ENCODE peak calls at places on chromosomes 12 and 14, in eight cellular contexts. B, Q, L, K, Y, I, U and G are unnamed samples.

GRCh38 chr14:23590198-23590597 is 11.6 kb upstream of the JPH4 start:
- DNase-seq in B (no peak), Q (no peak), L (no peak), K (no peak), Y (no peak), I (no peak), U (no peak), G (no peak)

GRCh38 chr12:116879509-116880212 is 1.6 kb downstream of the HRK start:
- DNase-seq in B (no peak), Q (no peak), L (peak; percentile 41), K (no peak), Y (no peak), I (no peak), U (no peak), G (no peak)

GRCh38 chr12:80400591-80400991 is 43.4 kb upstream of the PTPRQ start:
- DNase-seq in B (no peak), Q (no peak), L (peak; percentile 16), K (no peak), Y (no peak), I (no peak), U (no peak), G (no peak)

GRCh38 chr14:60753264-60754126 is 18.9 kb downstream of the MNAT1 start:
- DNase-seq in B (no peak), Q (no peak), L (no peak), K (no peak), Y (no peak), I (peak; percentile 25), U (no peak), G (no peak)

GRCh38 chr12:26271024-26271423 is 75.7 kb downstream of the SSPN start:
- DNase-seq in B (no peak), Q (no peak), L (no peak), K (no peak), Y (peak; percentile 8), I (no peak), U (no peak), G (no peak)

GRCh38 chr14:69093551-69094421 is 59.1 kb downstream of the DCAF5 start:
- DNase-seq in B (no peak), Q (peak; percentile 18), L (no peak), K (no peak), Y (peak; percentile 68), I (no peak), U (no peak), G (peak; percentile 66)

GRCh38 chr12:124665516-124665915 is 98.1 kb upstream of the NCOR2 start:
- DNase-seq in B (no peak), Q (no peak), L (no peak), K (no peak), Y (no peak), I (no peak), U (no peak), G (no peak)

GRCh38 chr12:114918535-114919233 is 234.7 kb upstream of the TBX3 start:
- DNase-seq in B (no peak), Q (no peak), L (no peak), K (no peak), Y (no peak), I (no peak), U (no peak), G (no peak)

GRCh38 chr12:29082522-29082921 is 66.6 kb upstream of the FAR2 start:
- DNase-seq in B (no peak), Q (no peak), L (no peak), K (no peak), Y (no peak), I (no peak), U (no peak), G (no peak)

GRCh38 chr12:57744194-57744776 is 554 bp upstream of the TSPAN31 start:
- DNase-seq in B (no peak), Q (peak; percentile 84), L (peak; percentile 77), K (no peak), Y (peak; percentile 95), I (peak; percentile 61), U (peak; percentile 80), G (peak; percentile 76)

GRCh38 chr12:118188690-118189371 is 52.9 kb downstream of the PEBP1 start:
- DNase-seq in B (no peak), Q (no peak), L (no peak), K (peak; percentile 33), Y (no peak), I (no peak), U (no peak), G (no peak)

GRCh38 chr14:105066285-105067071 is 1.2 kb upstream of the GPR132 start:
- DNase-seq in B (no peak), Q (no peak), L (no peak), K (no peak), Y (no peak), I (no peak), U (no peak), G (no peak)

GRCh38 chr14:23009939-23010718 is at the start of gene C14orf93:
- DNase-seq in B (peak; percentile 60), Q (peak; percentile 97), L (peak; percentile 82), K (no peak), Y (no peak), I (peak; percentile 83), U (peak; percentile 86), G (peak; percentile 87)

GRCh38 chr12:40262657-40263056 is 37.9 kb downstream of the LRRK2 start:
- DNase-seq in B (no peak), Q (no peak), L (no peak), K (no peak), Y (no peak), I (no peak), U (no peak), G (no peak)

GRCh38 chr12:1552171-1552570 is 42.2 kb downstream of the FBXL14 start:
- DNase-seq in B (no peak), Q (no peak), L (no peak), K (no peak), Y (no peak), I (no peak), U (no peak), G (no peak)

GRCh38 chr12:127677537-127678131 is 589.3 kb upstream of the TMEM132C start:
- DNase-seq in B (peak; percentile 4), Q (peak; percentile 77), L (peak; percentile 65), K (peak; percentile 38), Y (peak; percentile 89), I (peak; percentile 70), U (peak; percentile 72), G (peak; percentile 67)